ENCODE peak calls at places on chromosomes 13 and 19, in six cellular contexts. One of them, this sample, is unnamed.

GRCh38 chr13:39566216-39566869 is 36.6 kb downstream of the LHFPL6 start:
- DNase-seq in nephron progenitor cell: no peak
- DNase-seq in right atrium auricular region: no peak
- DNase-seq in colonic mucosa: no peak
- DNase-seq in neural crest cell: no peak
- DNase-seq in WTC11: no peak
- DNase-seq in this sample: no peak

GRCh38 chr13:71789952-71790351 is 77.1 kb downstream of the DACH1 start:
- DNase-seq in nephron progenitor cell: no peak
- DNase-seq in right atrium auricular region: no peak
- DNase-seq in colonic mucosa: no peak
- DNase-seq in neural crest cell: no peak
- DNase-seq in WTC11: no peak
- DNase-seq in this sample: no peak

GRCh38 chr19:33299061-33299665 is 3.2 kb downstream of the CEBPA start:
- DNase-seq in nephron progenitor cell: no peak
- DNase-seq in right atrium auricular region: no peak
- DNase-seq in colonic mucosa: no peak
- DNase-seq in neural crest cell: no peak
- DNase-seq in WTC11: no peak
- DNase-seq in this sample: no peak

GRCh38 chr13:51451467-51452390 is 1.1 kb downstream of the INTS6 start:
- DNase-seq in nephron progenitor cell: peak
- DNase-seq in right atrium auricular region: peak
- DNase-seq in colonic mucosa: peak
- DNase-seq in neural crest cell: peak
- DNase-seq in WTC11: peak
- DNase-seq in this sample: no peak

GRCh38 chr19:7916137-7916907 is 1.7 kb downstream of the TGFBR3L start:
- DNase-seq in nephron progenitor cell: peak
- DNase-seq in right atrium auricular region: no peak
- DNase-seq in colonic mucosa: no peak
- DNase-seq in neural crest cell: no peak
- DNase-seq in WTC11: peak
- DNase-seq in this sample: no peak

GRCh38 chr13:67841071-67841470 is 610.9 kb upstream of the PCDH9 start:
- DNase-seq in nephron progenitor cell: no peak
- DNase-seq in right atrium auricular region: no peak
- DNase-seq in colonic mucosa: no peak
- DNase-seq in neural crest cell: no peak
- DNase-seq in WTC11: peak
- DNase-seq in this sample: no peak

GRCh38 chr19:5141926-5142724 is 173.2 kb downstream of the KDM4B start:
- DNase-seq in nephron progenitor cell: no peak
- DNase-seq in right atrium auricular region: no peak
- DNase-seq in colonic mucosa: no peak
- DNase-seq in neural crest cell: no peak
- DNase-seq in WTC11: no peak
- DNase-seq in this sample: no peak

GRCh38 chr13:64471916-64472315 is 2758.2 kb downstream of the PCDH9 start:
- DNase-seq in nephron progenitor cell: no peak
- DNase-seq in right atrium auricular region: no peak
- DNase-seq in colonic mucosa: no peak
- DNase-seq in neural crest cell: no peak
- DNase-seq in WTC11: no peak
- DNase-seq in this sample: no peak

GRCh38 chr13:99316657-99317244 is 9.6 kb upstream of the GPR183 start:
- DNase-seq in nephron progenitor cell: no peak
- DNase-seq in right atrium auricular region: no peak
- DNase-seq in colonic mucosa: no peak
- DNase-seq in neural crest cell: no peak
- DNase-seq in WTC11: no peak
- DNase-seq in this sample: no peak

GRCh38 chr13:43787518-43787891 is 733 bp upstream of the ENOX1 start:
- DNase-seq in nephron progenitor cell: no peak
- DNase-seq in right atrium auricular region: no peak
- DNase-seq in colonic mucosa: no peak
- DNase-seq in neural crest cell: no peak
- DNase-seq in WTC11: no peak
- DNase-seq in this sample: no peak

GRCh38 chr13:73146705-73147104 is 87.9 kb downstream of the KLF5 start:
- DNase-seq in nephron progenitor cell: no peak
- DNase-seq in right atrium auricular region: no peak
- DNase-seq in colonic mucosa: no peak
- DNase-seq in neural crest cell: no peak
- DNase-seq in WTC11: no peak
- DNase-seq in this sample: no peak

GRCh38 chr19:35112995-35113693 is 2.5 kb upstream of the FXYD3 start:
- DNase-seq in nephron progenitor cell: no peak
- DNase-seq in right atrium auricular region: no peak
- DNase-seq in colonic mucosa: no peak
- DNase-seq in neural crest cell: no peak
- DNase-seq in WTC11: peak
- DNase-seq in this sample: no peak

GRCh38 chr13:98496966-98497365 is 79.9 kb downstream of the STK24 start:
- DNase-seq in nephron progenitor cell: no peak
- DNase-seq in right atrium auricular region: no peak
- DNase-seq in colonic mucosa: no peak
- DNase-seq in neural crest cell: no peak
- DNase-seq in WTC11: no peak
- DNase-seq in this sample: no peak

GRCh38 chr19:15813916-15814315 is 1.5 kb downstream of the OR10H1 start:
- DNase-seq in nephron progenitor cell: no peak
- DNase-seq in right atrium auricular region: no peak
- DNase-seq in colonic mucosa: no peak
- DNase-seq in neural crest cell: no peak
- DNase-seq in WTC11: no peak
- DNase-seq in this sample: no peak

GRCh38 chr19:38744298-38744681 is at the start of gene CAPN12:
- DNase-seq in nephron progenitor cell: no peak
- DNase-seq in right atrium auricular region: no peak
- DNase-seq in colonic mucosa: no peak
- DNase-seq in neural crest cell: no peak
- DNase-seq in WTC11: no peak
- DNase-seq in this sample: no peak

GRCh38 chr19:47663911-47664771 is 49.1 kb upstream of the EHD2 start:
- DNase-seq in nephron progenitor cell: no peak
- DNase-seq in right atrium auricular region: peak
- DNase-seq in colonic mucosa: peak
- DNase-seq in neural crest cell: no peak
- DNase-seq in WTC11: no peak
- DNase-seq in this sample: peak

GRCh38 chr19:4877753-4878490 is 10.5 kb upstream of the PLIN3 start:
- DNase-seq in nephron progenitor cell: peak
- DNase-seq in right atrium auricular region: no peak
- DNase-seq in colonic mucosa: no peak
- DNase-seq in neural crest cell: no peak
- DNase-seq in WTC11: no peak
- DNase-seq in this sample: no peak

GRCh38 chr13:33017410-33017929 is 1.2 kb downstream of the KL start:
- DNase-seq in nephron progenitor cell: peak
- DNase-seq in right atrium auricular region: peak
- DNase-seq in colonic mucosa: peak
- DNase-seq in neural crest cell: peak
- DNase-seq in WTC11: peak
- DNase-seq in this sample: no peak

GRCh38 chr19:38095411-38096308 is 128.4 kb downstream of the DPF1 start:
- DNase-seq in nephron progenitor cell: peak
- DNase-seq in right atrium auricular region: peak
- DNase-seq in colonic mucosa: peak
- DNase-seq in neural crest cell: peak
- DNase-seq in WTC11: peak
- DNase-seq in this sample: peak

GRCh38 chr19:11963566-11964355 is 1.1 kb upstream of the ZNF763 start:
- DNase-seq in nephron progenitor cell: peak
- DNase-seq in right atrium auricular region: peak
- DNase-seq in colonic mucosa: peak
- DNase-seq in neural crest cell: peak
- DNase-seq in WTC11: peak
- DNase-seq in this sample: peak

GRCh38 chr13:106416645-106417044 is 118.8 kb downstream of the EFNB2 start:
- DNase-seq in nephron progenitor cell: no peak
- DNase-seq in right atrium auricular region: no peak
- DNase-seq in colonic mucosa: no peak
- DNase-seq in neural crest cell: no peak
- DNase-seq in WTC11: no peak
- DNase-seq in this sample: no peak

GRCh38 chr13:32107474-32107873 is 75.9 kb downstream of the FRY start:
- DNase-seq in nephron progenitor cell: no peak
- DNase-seq in right atrium auricular region: no peak
- DNase-seq in colonic mucosa: no peak
- DNase-seq in neural crest cell: no peak
- DNase-seq in WTC11: no peak
- DNase-seq in this sample: no peak

GRCh38 chr19:6298413-6298812 is 18.6 kb upstream of the MLLT1 start:
- DNase-seq in nephron progenitor cell: no peak
- DNase-seq in right atrium auricular region: no peak
- DNase-seq in colonic mucosa: no peak
- DNase-seq in neural crest cell: no peak
- DNase-seq in WTC11: no peak
- DNase-seq in this sample: no peak

DNA sequence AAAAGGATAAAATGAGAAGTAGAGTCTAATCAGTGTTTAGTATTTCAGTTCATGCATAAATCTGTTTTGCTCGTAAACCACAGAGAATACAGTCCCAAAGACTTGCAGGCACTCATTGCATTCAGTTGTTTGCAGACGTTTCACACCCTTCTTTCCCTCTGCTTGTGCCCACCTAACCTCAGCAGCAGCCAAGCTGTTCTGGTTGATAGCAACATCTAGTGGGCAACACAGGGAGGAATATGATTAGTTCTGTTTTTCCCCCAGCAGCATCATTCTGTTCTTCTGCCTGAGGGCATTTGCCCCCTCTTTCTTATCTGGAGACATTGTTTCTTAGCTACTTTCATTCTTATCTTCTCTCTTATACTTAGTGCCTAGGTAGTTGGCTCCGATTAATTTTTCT is 135.6 kb downstream of the PAN3 start:
- DNase-seq in nephron progenitor cell: no peak
- DNase-seq in right atrium auricular region: no peak
- DNase-seq in colonic mucosa: no peak
- DNase-seq in neural crest cell: no peak
- DNase-seq in WTC11: no peak
- DNase-seq in this sample: no peak
- TF ChIP-seq CTCF in nephron progenitor cell: no peak
- TF ChIP-seq CTCF in right atrium auricular region: no peak
- TF ChIP-seq CTCF in colonic mucosa: no peak
- TF ChIP-seq CTCF in neural crest cell: no peak
- TF ChIP-seq CTCF in WTC11: no peak
- TF ChIP-seq CTCF in this sample: no peak

GRCh38 chr13:77389617-77389984 is 62.7 kb upstream of the MYCBP2 start:
- DNase-seq in nephron progenitor cell: no peak
- DNase-seq in right atrium auricular region: no peak
- DNase-seq in colonic mucosa: no peak
- DNase-seq in neural crest cell: no peak
- DNase-seq in WTC11: no peak
- DNase-seq in this sample: no peak

GRCh38 chr13:77390391-77390790 is 63.5 kb upstream of the MYCBP2 start:
- DNase-seq in nephron progenitor cell: no peak
- DNase-seq in right atrium auricular region: no peak
- DNase-seq in colonic mucosa: no peak
- DNase-seq in neural crest cell: no peak
- DNase-seq in WTC11: no peak
- DNase-seq in this sample: no peak

GRCh38 chr13:77388944-77389616 is 62.2 kb upstream of the MYCBP2 start:
- DNase-seq in nephron progenitor cell: no peak
- DNase-seq in right atrium auricular region: no peak
- DNase-seq in colonic mucosa: no peak
- DNase-seq in neural crest cell: no peak
- DNase-seq in WTC11: no peak
- DNase-seq in this sample: no peak

GRCh38 chr13:77387607-77388200 is 60.8 kb upstream of the MYCBP2 start:
- DNase-seq in nephron progenitor cell: no peak
- DNase-seq in right atrium auricular region: no peak
- DNase-seq in colonic mucosa: no peak
- DNase-seq in neural crest cell: no peak
- DNase-seq in WTC11: no peak
- DNase-seq in this sample: no peak

GRCh38 chr13:77391475-77391874 is 64.6 kb upstream of the MYCBP2 start:
- DNase-seq in nephron progenitor cell: no peak
- DNase-seq in right atrium auricular region: no peak
- DNase-seq in colonic mucosa: no peak
- DNase-seq in neural crest cell: no peak
- DNase-seq in WTC11: no peak
- DNase-seq in this sample: no peak
- TF ChIP-seq CTCF in nephron progenitor cell: no peak
- TF ChIP-seq CTCF in right atrium auricular region: no peak
- TF ChIP-seq CTCF in colonic mucosa: no peak
- TF ChIP-seq CTCF in neural crest cell: no peak
- TF ChIP-seq CTCF in WTC11: no peak
- TF ChIP-seq CTCF in this sample: no peak

DNA sequence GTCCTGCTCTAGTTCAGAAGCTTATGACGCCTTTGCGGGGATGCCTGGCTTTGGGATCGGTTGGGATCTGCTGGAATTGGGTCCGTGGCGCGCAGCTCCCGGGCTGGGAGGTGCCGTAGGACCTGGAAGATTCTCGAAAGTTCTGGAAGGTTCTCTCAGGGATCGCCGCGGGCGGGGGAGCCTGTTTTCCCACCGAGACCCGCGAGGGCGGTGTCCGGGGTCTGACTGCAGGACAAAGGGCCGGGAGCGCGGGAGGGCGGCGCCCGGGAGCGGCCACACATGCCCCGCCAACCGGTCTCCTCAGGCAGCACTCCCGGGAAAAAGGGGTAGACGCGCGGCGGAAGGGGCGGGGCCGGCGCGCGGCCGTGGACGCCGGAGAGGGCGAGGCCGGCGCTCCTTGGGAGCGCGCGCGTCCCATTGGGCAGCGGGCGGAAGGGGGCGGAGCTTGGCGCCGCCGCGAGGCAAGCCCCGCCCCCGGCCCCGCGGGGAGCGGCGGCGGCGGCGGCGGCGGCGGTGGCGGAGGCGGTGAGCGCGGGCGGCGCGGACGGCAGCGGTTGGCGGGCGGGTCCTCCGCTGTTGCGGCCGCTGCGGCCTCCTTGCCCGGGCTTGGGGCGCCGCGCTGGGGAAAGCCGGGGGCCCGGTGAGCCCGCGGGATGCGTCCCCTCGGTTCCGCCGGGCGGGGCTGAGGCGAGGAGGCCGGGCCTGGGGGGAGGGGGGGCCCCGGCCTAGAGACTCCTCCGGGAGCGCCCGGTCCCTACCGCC is 29.0 kb upstream of the NDUFS7 start:
- DNase-seq in nephron progenitor cell: peak
- DNase-seq in right atrium auricular region: peak
- DNase-seq in colonic mucosa: peak
- DNase-seq in neural crest cell: peak
- DNase-seq in WTC11: peak
- DNase-seq in this sample: peak
- TF ChIP-seq CTCF in nephron progenitor cell: no peak
- TF ChIP-seq CTCF in right atrium auricular region: no peak
- TF ChIP-seq CTCF in colonic mucosa: no peak
- TF ChIP-seq CTCF in neural crest cell: no peak
- TF ChIP-seq CTCF in WTC11: no peak
- TF ChIP-seq CTCF in this sample: no peak

DNA sequence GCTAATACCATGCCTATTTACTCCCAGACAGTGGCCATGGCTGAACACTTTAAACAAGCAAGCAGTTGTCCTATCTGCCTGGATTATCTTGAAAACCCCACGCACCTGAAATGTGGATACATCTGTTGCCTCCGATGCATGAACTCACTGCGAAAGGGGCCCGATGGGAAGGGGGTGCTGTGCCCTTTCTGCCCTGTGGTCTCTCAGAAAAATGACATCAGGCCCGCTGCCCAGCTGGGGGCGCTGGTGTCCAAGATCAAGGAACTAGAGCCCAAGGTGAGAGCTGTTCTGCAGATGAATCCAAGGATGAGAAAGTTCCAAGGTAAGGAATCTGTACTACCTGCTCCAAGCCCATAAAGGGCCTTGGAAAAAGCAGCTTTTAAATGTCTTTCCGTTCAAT is 8.6 kb downstream of the RFPL4AL1 start:
- DNase-seq in nephron progenitor cell: no peak
- DNase-seq in right atrium auricular region: no peak
- DNase-seq in colonic mucosa: no peak
- DNase-seq in neural crest cell: no peak
- DNase-seq in WTC11: peak
- DNase-seq in this sample: no peak
- TF ChIP-seq CTCF in nephron progenitor cell: no peak
- TF ChIP-seq CTCF in right atrium auricular region: no peak
- TF ChIP-seq CTCF in colonic mucosa: no peak
- TF ChIP-seq CTCF in neural crest cell: no peak
- TF ChIP-seq CTCF in WTC11: no peak
- TF ChIP-seq CTCF in this sample: no peak

This sample was measured in AG09319.